ENCODE peak calls at places on chromosomes 2 and 18, in ten cellular contexts. Q is retina; V is GM10248; L is dorsolateral prefrontal cortex; K is stimulated activated CD8-positive, alpha-beta memory T cell treated with anti-CD3 and anti-CD28 coated beads, Interleukin-4, amount 100 ng/mL, for 4 hours; G is epithelial cell of esophagus; F is activated T-helper 1 cell treated with anti-CD3 and anti-CD28 coated beads, Interleukin-12 subunit alpha, Interleukin-12 subunit beta, Interleukin-2, Interleukin-4 antibody, amounts not matched to agents 30 ng/mL and 10 ng/mL and 1 ng/mL, durations not matched to agents 14 hours and 24 hours and 36 hours; J is EL; A is GDM1; P is germinal center. W is an unnamed sample.

GRCh38 chr2:28552045-28552823 is 56.4 kb downstream of the PLB1 start:
- DNase-seq in K (no peak), J (peak; percentile 53), L (no peak), A (no peak), P (no peak), Q (no peak), F (no peak), G (peak; percentile 58), V (no peak), W (peak; percentile 19)

GRCh38 chr2:75003276-75003675 is 44.8 kb downstream of the POLE4 start:
- DNase-seq in A (no peak), F (no peak), K (no peak), P (no peak), L (no peak), Q (no peak), V (no peak), J (no peak), G (no peak), W (no peak)

GRCh38 chr2:97770450-97770849 is 57.1 kb downstream of the ZAP70 start:
- DNase-seq in A (no peak), L (no peak), J (no peak), P (no peak), G (no peak), K (no peak), Q (no peak), F (no peak), V (no peak), W (no peak)

GRCh38 chr2:85131116-85131515 is 2.1 kb upstream of the TCF7L1 start:
- DNase-seq in Q (peak; percentile 39), L (no peak), F (no peak), J (peak; percentile 17), A (no peak), G (peak; percentile 39), K (no peak), P (no peak), V (no peak), W (peak; percentile 59)

GRCh38 chr2:135998842-135999241 is 13.4 kb upstream of the DARS1 start:
- DNase-seq in Q (no peak), P (no peak), V (no peak), K (no peak), A (no peak), F (no peak), J (no peak), L (no peak), G (no peak), W (no peak)

GRCh38 chr2:159109552-159109951 is 141.1 kb downstream of the TANC1 start:
- DNase-seq in J (no peak), V (no peak), P (no peak), K (no peak), Q (no peak), A (no peak), G (no peak), F (no peak), L (no peak), W (no peak)

GRCh38 chr2:219125225-219125885 is 35.3 kb downstream of the NHEJ1 start:
- DNase-seq in P (no peak), V (no peak), Q (no peak), G (peak; percentile 69), A (no peak), L (no peak), K (no peak), J (peak; percentile 89), F (no peak), W (peak; percentile 95)

GRCh38 chr2:61898810-61899209 is 6.7 kb upstream of the COMMD1 start:
- DNase-seq in J (peak; percentile 20), P (no peak), L (no peak), K (no peak), V (no peak), A (no peak), G (peak; percentile 44), Q (no peak), F (no peak), W (peak; percentile 59)

GRCh38 chr2:38966678-38967077 is 77.0 kb downstream of the ARHGEF33 start:
- DNase-seq in J (no peak), L (no peak), G (no peak), F (no peak), P (no peak), A (no peak), K (no peak), Q (no peak), V (no peak), W (peak; percentile 9)

GRCh38 chr2:137964066-137964858 is at the start of gene HNMT:
- DNase-seq in L (peak; percentile 37), G (peak; percentile 36), A (no peak), F (no peak), V (no peak), Q (peak; percentile 61), K (no peak), J (peak; percentile 61), P (no peak), W (peak; percentile 90)

GRCh38 chr18:27860701-27861107 is 316.2 kb downstream of the CDH2 start:
- DNase-seq in J (peak; percentile 38), F (no peak), Q (no peak), V (no peak), K (no peak), A (no peak), L (no peak), G (peak; percentile 36), P (no peak), W (peak; percentile 53)

GRCh38 chr2:232898592-232899541 is 28.8 kb downstream of the SNORC start:
- DNase-seq in G (peak; percentile 13), P (no peak), A (no peak), V (no peak), Q (no peak), K (no peak), F (no peak), J (no peak), L (no peak), W (peak; percentile 36)

GRCh38 chr18:60038731-60039130 is 138.9 kb downstream of the PMAIP1 start:
- DNase-seq in K (no peak), V (no peak), P (no peak), L (no peak), A (no peak), J (no peak), F (no peak), G (no peak), Q (no peak), W (no peak)

GRCh38 chr2:158142568-158143332 is 41.1 kb downstream of the UPP2 start:
- DNase-seq in K (no peak), P (no peak), G (peak; percentile 6), J (peak; percentile 31), V (no peak), F (no peak), Q (no peak), L (no peak), A (peak; percentile 17), W (peak; percentile 77)

GRCh38 chr18:74806700-74807416 is 209.2 kb downstream of the ZNF407 start:
- DNase-seq in J (peak; percentile 88), K (no peak), G (peak; percentile 93), F (no peak), V (peak; percentile 64), P (peak; percentile 65), A (no peak), L (no peak), Q (no peak), W (peak; percentile 75)

GRCh38 chr2:233600361-233600760 is 17.1 kb upstream of the UGT1A8 start:
- DNase-seq in L (no peak), J (no peak), V (no peak), F (no peak), P (no peak), Q (no peak), A (no peak), K (no peak), G (peak; percentile 23), W (peak; percentile 5)

GRCh38 chr2:111703759-111704158 is 180.2 kb downstream of the ANAPC1 start:
- DNase-seq in V (no peak), P (no peak), K (no peak), J (no peak), F (no peak), L (no peak), A (no peak), Q (no peak), G (no peak), W (no peak)

GRCh38 chr2:206838690-206839089 is 73.3 kb downstream of the FASTKD2 start:
- DNase-seq in V (no peak), F (no peak), L (no peak), G (no peak), K (no peak), P (no peak), Q (no peak), J (no peak), A (no peak), W (no peak)

GRCh38 chr2:100935372-100935752 is 66.7 kb upstream of the RPL31 start:
- DNase-seq in A (no peak), P (no peak), F (no peak), G (no peak), J (peak; percentile 84), L (no peak), V (no peak), Q (no peak), K (no peak), W (peak; percentile 75)

GRCh38 chr18:32018331-32019250 is at the start of gene RNF125:
- DNase-seq in V (peak; percentile 87), J (peak; percentile 68), F (peak; percentile 90), L (peak; percentile 57), P (peak; percentile 82), K (peak; percentile 66), A (peak; percentile 84), G (peak; percentile 93), Q (peak; percentile 91), W (peak; percentile 93)

GRCh38 chr2:151953467-151953866 is 125.2 kb upstream of the ARL5A start:
- DNase-seq in K (no peak), V (no peak), G (no peak), F (no peak), P (no peak), A (no peak), J (no peak), Q (no peak), L (no peak), W (peak; percentile 6)

GRCh38 chr2:63589148-63589972 is 597 bp downstream of the MDH1 start:
- DNase-seq in V (no peak), L (no peak), K (peak; percentile 4), J (peak; percentile 6), A (no peak), Q (no peak), F (no peak), G (no peak), P (no peak), W (no peak)

GRCh38 chr2:18137096-18137495 is 258.6 kb downstream of the KCNS3 start:
- DNase-seq in L (no peak), V (no peak), Q (no peak), K (no peak), G (no peak), J (no peak), F (no peak), A (no peak), P (no peak), W (no peak)

GRCh38 chr18:60060578-60060977 is 160.8 kb downstream of the PMAIP1 start:
- DNase-seq in L (no peak), G (peak; percentile 76), Q (no peak), P (no peak), K (no peak), J (peak; percentile 35), V (no peak), F (no peak), A (no peak), W (no peak)

W was measured in choroid plexus epithelial cell.